ENCODE peak calls at places on chromosomes 1 and 21, in eight cellular contexts. G is fibroblast of mammary gland, E is psoas muscle, B is astrocyte of the spinal cord, F is fibroblast of pulmonary artery, V is heart left ventricle, J is small intestine, Q is aorta. C is an unnamed sample.

GRCh38 chr1:71572038-71572437 is 491.2 kb upstream of the ZRANB2 start:
- DNase-seq in G (no peak), E (no peak), Q (no peak), J (no peak), F (no peak), V (no peak), B (no peak), C (no peak)

GRCh38 chr1:46526689-46527291 is 24.7 kb downstream of the KNCN start:
- DNase-seq in E (peak), Q (no peak), G (no peak), B (no peak), F (no peak), V (no peak), J (peak), C (no peak)

GRCh38 chr1:30847358-30847972 is 61.1 kb downstream of the SDC3 start:
- DNase-seq in F (peak), B (peak), G (peak), E (peak), Q (peak), J (peak), V (peak), C (no peak)

GRCh38 chr1:205220421-205220820 is 7.3 kb upstream of the TMCC2 start:
- DNase-seq in J (no peak), B (no peak), E (no peak), F (no peak), G (no peak), Q (no peak), V (no peak), C (no peak)

GRCh38 chr1:203291201-203292096 is 13.9 kb upstream of the BTG2 start:
- DNase-seq in F (no peak), B (no peak), E (no peak), Q (peak), V (no peak), G (no peak), J (peak), C (no peak)

GRCh38 chr1:2258996-2259395 is 30.9 kb downstream of the SKI start:
- DNase-seq in V (no peak), B (no peak), J (no peak), G (no peak), F (no peak), E (peak), Q (no peak), C (no peak)

GRCh38 chr1:226457307-226457712 is 49.4 kb upstream of the PARP1 start:
- DNase-seq in J (peak), Q (no peak), B (no peak), V (no peak), G (peak), F (peak), E (no peak), C (no peak)

GRCh38 chr1:17185485-17185860 is 19.5 kb upstream of the PADI1 start:
- DNase-seq in G (no peak), V (no peak), Q (no peak), B (no peak), F (no peak), J (no peak), E (no peak), C (no peak)

GRCh38 chr1:82503805-82504204 is 703.1 kb downstream of the ADGRL2 start:
- DNase-seq in E (no peak), G (no peak), V (no peak), F (no peak), J (no peak), B (no peak), Q (no peak), C (peak)

GRCh38 chr1:13817906-13818305 is 117.9 kb downstream of the PRDM2 start:
- DNase-seq in F (no peak), V (no peak), G (no peak), E (no peak), J (no peak), B (no peak), Q (no peak), C (no peak)

DNA sequence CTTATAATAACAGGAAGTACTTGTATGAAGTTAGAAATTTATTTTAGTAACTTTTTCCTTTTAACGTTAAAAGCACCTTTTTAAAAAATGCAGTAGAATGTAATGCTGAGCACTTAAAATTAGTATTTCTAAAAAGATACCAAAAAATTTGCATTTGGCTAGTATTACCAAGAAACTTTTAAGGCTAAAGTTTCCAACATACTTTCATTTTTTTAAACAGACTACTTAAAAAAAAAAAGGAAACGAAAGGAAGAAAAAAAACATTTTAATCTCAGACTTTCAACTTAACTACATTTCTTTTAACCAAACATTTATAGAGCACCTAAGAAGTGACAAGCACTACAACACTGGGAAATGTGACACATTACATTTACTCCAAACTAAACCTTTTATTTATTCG is 2.8 kb downstream of the ARID4B start:
- DNase-seq in Q (no peak), G (no peak), E (no peak), J (no peak), B (no peak), V (no peak), F (no peak), C (no peak)
- H3K4me3 ChIP-seq in Q (no peak), G (peak), E (peak), J (no peak), B (no peak), V (peak), F (peak), C (no peak)

GRCh38 chr1:153531638-153532037 is 4.2 kb downstream of the S100A6 start:
- DNase-seq in E (no peak), F (no peak), V (no peak), Q (no peak), B (no peak), G (no peak), J (no peak), C (no peak)

GRCh38 chr1:153534226-153534932 is 1.4 kb downstream of the S100A6 start:
- DNase-seq in B (peak), V (no peak), Q (peak), F (no peak), J (no peak), G (peak), E (no peak), C (no peak)

GRCh38 chr1:153532161-153532560 is 3.6 kb downstream of the S100A6 start:
- DNase-seq in F (no peak), B (no peak), E (no peak), G (no peak), J (peak), Q (no peak), V (no peak), C (no peak)

GRCh38 chr1:153533689-153534201 is 2.0 kb downstream of the S100A6 start:
- DNase-seq in F (peak), E (peak), J (peak), B (peak), Q (peak), G (peak), V (peak), C (peak)

DNA sequence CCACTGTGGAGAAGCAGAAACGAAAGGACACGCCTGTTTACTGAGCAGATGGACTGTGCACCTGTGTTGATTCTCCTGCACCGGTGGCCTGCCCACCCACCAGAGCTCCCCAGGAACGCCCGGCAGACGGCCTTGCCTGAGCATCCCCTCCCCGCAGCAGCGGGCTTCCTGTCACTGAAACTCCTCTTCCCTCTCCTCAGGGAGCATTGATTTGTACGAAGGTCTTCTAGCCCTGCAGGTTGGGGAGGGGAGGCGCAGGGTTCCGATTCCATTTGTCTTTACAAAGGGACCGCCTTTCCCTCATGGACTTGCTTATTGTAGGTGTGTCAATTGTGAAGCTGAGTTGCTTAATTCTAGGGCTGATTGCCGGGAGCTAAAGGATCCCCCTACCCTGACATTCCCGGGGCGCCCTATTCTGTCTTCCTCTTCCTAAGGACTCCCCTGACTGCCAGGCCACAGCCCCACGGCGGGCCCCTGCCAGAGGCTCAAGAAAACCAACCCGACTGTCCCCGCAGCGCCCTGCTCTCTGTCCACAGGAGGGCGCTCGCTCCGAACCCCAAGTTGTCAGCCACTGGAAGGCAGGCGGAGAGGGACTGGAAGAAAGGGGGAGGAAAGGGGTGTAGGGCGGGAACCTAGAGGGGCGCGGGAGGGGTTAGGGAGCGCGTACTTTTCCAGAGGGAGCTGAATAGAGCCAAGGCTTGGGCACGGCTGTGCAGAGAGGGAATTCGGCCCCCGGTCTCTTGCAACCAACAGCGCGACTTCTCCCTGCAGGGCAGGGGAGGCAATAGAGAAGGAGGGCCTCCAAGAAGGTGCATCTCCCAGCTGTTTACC is 2.8 kb downstream of the S100A6 start:
- DNase-seq in E (peak), V (peak), F (peak), G (peak), Q (peak), J (peak), B (peak), C (peak)
- H3K4me3 ChIP-seq in E (peak), V (peak), F (peak), G (peak), Q (peak), J (peak), B (peak), C (peak)

GRCh38 chr1:150973826-150974579 is 632 bp downstream of the CERS2 start:
- DNase-seq in B (no peak), E (peak), V (peak), Q (peak), J (peak), G (peak), F (no peak), C (no peak)

GRCh38 chr1:150973258-150973825 is 1.3 kb downstream of the CERS2 start:
- DNase-seq in G (peak), B (no peak), Q (peak), F (no peak), E (no peak), J (no peak), V (peak), C (no peak)

GRCh38 chr1:150970818-150971582 is 3.6 kb downstream of the CERS2 start:
- DNase-seq in G (peak), E (peak), V (peak), F (peak), J (peak), B (peak), Q (peak), C (peak)

GRCh38 chr1:150971583-150972416 is 2.8 kb downstream of the CERS2 start:
- DNase-seq in E (no peak), B (no peak), V (peak), F (no peak), J (peak), G (peak), Q (peak), C (no peak)

DNA sequence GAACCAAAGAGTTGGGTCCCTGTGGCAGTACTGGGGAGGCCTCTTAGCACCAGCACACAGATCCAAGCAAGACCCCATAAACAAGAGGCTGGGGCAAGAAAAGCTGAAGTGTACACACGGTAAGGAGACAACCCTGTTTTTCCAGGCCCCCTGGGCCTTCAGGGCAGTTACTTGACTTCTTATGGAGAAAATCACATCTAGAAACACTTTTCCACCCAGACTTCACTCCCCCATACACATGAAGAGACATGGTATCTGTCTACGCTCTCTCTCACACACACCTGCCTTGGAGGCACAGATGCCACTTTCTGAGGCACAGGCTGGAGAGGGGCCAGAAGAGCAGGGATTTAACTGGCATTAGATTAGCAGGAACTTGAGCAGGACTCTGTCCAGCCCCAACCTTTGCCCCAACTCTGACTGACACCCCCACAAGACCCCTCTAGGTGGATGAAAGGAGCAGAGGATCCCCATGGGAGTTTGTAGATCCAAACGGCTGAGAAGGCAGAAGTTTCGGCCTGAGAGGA is 2.2 kb downstream of the CERS2 start:
- DNase-seq in F (no peak), Q (peak), J (peak), E (no peak), B (no peak), V (no peak), G (no peak), C (no peak)
- H3K4me3 ChIP-seq in F (peak), Q (peak), J (peak), E (peak), B (no peak), V (peak), G (peak), C (peak)

GRCh38 chr21:37412603-37413360 is 46.2 kb downstream of the DYRK1A start:
- DNase-seq in V (no peak), G (peak), J (no peak), E (no peak), F (peak), B (peak), Q (no peak), C (no peak)

GRCh38 chr21:37405629-37406028 is 39.1 kb downstream of the DYRK1A start:
- DNase-seq in B (no peak), Q (no peak), J (no peak), F (no peak), E (no peak), V (no peak), G (no peak), C (no peak)

GRCh38 chr21:37408464-37409193 is 42.1 kb downstream of the DYRK1A start:
- DNase-seq in G (no peak), J (no peak), Q (no peak), B (no peak), F (no peak), V (no peak), E (no peak), C (no peak)

GRCh38 chr21:37410639-37411038 is 44.1 kb downstream of the DYRK1A start:
- DNase-seq in J (no peak), G (no peak), Q (no peak), V (no peak), E (no peak), B (no peak), F (no peak), C (no peak)

GRCh38 chr21:37407719-37408455 is 41.3 kb downstream of the DYRK1A start:
- DNase-seq in E (no peak), Q (no peak), V (no peak), J (peak), B (peak), F (peak), G (peak), C (no peak)
- H3K4me3 ChIP-seq in E (peak), Q (no peak), V (no peak), J (no peak), B (no peak), F (no peak), G (no peak), C (no peak)

DNA sequence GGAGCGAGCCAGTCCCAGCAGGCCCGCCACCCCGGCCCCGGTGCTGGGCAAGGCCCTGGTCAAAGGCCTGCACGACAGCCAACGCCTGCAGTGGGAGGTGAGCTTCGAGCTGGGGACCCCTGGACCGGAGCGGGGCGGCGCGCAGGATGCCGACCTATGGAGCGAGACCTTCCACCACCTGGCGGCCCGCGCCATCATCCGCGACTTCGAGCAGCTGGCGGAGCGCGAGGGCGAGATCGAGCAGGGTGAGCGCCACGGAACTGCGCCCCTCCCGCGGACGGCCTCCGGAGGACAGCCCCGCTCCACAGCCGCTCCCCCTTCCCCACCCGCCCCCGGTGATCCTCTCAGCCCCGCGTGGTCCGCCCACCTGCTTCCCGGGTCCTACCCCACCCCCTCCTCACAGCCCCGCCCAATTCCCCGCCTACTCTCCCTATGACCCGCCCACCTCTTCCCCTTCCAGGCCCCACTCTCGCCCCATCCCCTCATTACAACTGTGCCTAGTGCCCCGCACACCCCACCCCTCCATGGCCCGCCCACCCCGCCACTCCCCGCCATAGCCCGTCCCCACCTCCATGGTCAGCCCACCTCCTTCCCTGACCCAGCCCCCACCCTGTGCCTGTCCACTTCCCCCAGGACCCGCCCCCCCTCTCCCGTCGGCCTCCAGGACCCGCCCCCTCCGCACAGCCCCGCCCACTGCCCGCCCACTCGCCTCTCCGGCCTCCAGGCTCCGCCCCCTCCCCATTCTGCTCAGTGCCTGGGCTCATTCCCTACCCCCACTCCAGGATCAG is 52.7 kb downstream of the VWA5B1 start:
- DNase-seq in B (no peak), J (no peak), F (no peak), G (no peak), Q (no peak), E (peak), V (no peak), C (no peak)
- H3K4me3 ChIP-seq in B (no peak), J (no peak), F (no peak), G (no peak), Q (no peak), E (peak), V (peak), C (no peak)

GRCh38 chr1:42935313-42935624 is 23.4 kb downstream of the SLC2A1 start:
- DNase-seq in B (no peak), G (no peak), V (peak), F (no peak), E (no peak), Q (peak), J (no peak), C (no peak)
- H3K4me3 ChIP-seq in B (no peak), G (no peak), V (no peak), F (no peak), E (no peak), Q (no peak), J (no peak), C (no peak)

GRCh38 chr1:223229756-223230155 is 86.7 kb upstream of the TLR5 start:
- DNase-seq in E (no peak), V (no peak), F (no peak), G (no peak), B (peak), J (no peak), Q (no peak), C (no peak)

GRCh38 chr1:223233019-223233409 is 90.0 kb upstream of the TLR5 start:
- DNase-seq in J (no peak), B (no peak), F (no peak), E (no peak), V (no peak), G (no peak), Q (no peak), C (no peak)

GRCh38 chr1:223231581-223231980 is 88.5 kb upstream of the TLR5 start:
- DNase-seq in V (no peak), J (no peak), Q (no peak), F (no peak), B (no peak), G (no peak), E (no peak), C (no peak)

GRCh38 chr1:223230161-223230881 is 87.3 kb upstream of the TLR5 start:
- DNase-seq in Q (no peak), J (no peak), V (no peak), F (peak), E (no peak), G (peak), B (peak), C (peak)

GRCh38 chr1:223231011-223231572 is 88.0 kb upstream of the TLR5 start:
- DNase-seq in Q (no peak), V (no peak), E (no peak), F (no peak), B (no peak), J (no peak), G (no peak), C (no peak)
- H3K4me3 ChIP-seq in Q (no peak), V (no peak), E (no peak), F (no peak), B (no peak), J (no peak), G (no peak), C (no peak)

DNA sequence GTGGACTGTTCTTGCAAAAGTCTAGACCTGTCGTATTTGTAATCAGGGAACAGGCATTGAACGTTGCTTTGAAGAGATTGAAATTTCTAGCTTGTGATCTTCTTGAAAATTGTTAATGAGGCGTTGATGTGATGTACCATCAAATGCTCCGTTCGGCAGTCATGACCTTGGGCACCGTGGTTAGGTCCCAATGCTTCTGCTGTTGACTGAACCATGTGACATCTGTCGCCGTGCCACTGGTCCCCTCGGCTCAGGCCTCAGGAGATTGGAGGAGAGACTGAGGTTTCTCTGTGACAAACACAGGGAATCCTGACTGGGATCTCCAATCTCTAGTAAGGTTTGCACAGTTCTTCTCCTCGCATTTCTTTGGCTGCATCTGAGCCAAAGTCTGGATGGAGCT is 18.1 kb upstream of the KCNAB2 start:
- DNase-seq in B (no peak), E (no peak), Q (no peak), J (no peak), G (no peak), V (peak), F (no peak), C (no peak)
- H3K4me3 ChIP-seq in B (no peak), E (peak), Q (no peak), J (peak), G (no peak), V (no peak), F (no peak), C (no peak)

C was measured in skeletal muscle cell.